ENCODE peak calls at places on chromosomes 12 and 14, in eight cellular contexts. N is lung, W is sigmoid colon, G is hepatocyte, X is stomach, J is IMR-90, Z is fibroblast of lung, S is endothelial cell of umbilical vein. Y is an unnamed sample.

GRCh38 chr12:109182041-109182839 is 65.9 kb downstream of the ACACB start:
- DNase-seq in N (no peak), W (peak; percentile 11), G (no peak), X (no peak), J (no peak), Z (no peak), S (no peak), Y (no peak)

GRCh38 chr14:69987416-69988144 is 108.4 kb downstream of the SMOC1 start:
- DNase-seq in N (no peak), W (no peak), G (no peak), X (no peak), J (no peak), Z (no peak), S (no peak), Y (no peak)

GRCh38 chr14:103361868-103362267 is 23.3 kb upstream of the MARK3 start:
- DNase-seq in N (no peak), W (peak; percentile 66), G (no peak), X (no peak), J (peak; percentile 99), Z (peak; percentile 98), S (peak; percentile 90), Y (peak; percentile 89)

GRCh38 chr14:24307575-24308341 is at the start of gene CIDEB:
- DNase-seq in N (peak; percentile 76), W (peak; percentile 77), G (peak; percentile 89), X (peak; percentile 74), J (peak; percentile 43), Z (peak; percentile 53), S (peak; percentile 52), Y (peak; percentile 63)

GRCh38 chr14:103108749-103109207 is 14.3 kb downstream of the EXOC3L4 start:
- DNase-seq in N (no peak), W (no peak), G (no peak), X (no peak), J (peak; percentile 73), Z (peak; percentile 52), S (no peak), Y (no peak)

GRCh38 chr12:6267007-6267721 is 43.3 kb upstream of the PLEKHG6 start:
- DNase-seq in N (peak; percentile 64), W (peak; percentile 45), G (no peak), X (no peak), J (peak; percentile 75), Z (peak; percentile 45), S (no peak), Y (no peak)

GRCh38 chr12:7512528-7512927 is 9.0 kb upstream of the CD163 start:
- DNase-seq in N (peak; percentile 29), W (peak; percentile 62), G (peak; percentile 77), X (no peak), J (peak; percentile 69), Z (peak; percentile 81), S (no peak), Y (no peak)

GRCh38 chr12:127245009-127245408 is 1022.0 kb upstream of the TMEM132C start:
- DNase-seq in N (no peak), W (no peak), G (no peak), X (peak; percentile 28), J (peak; percentile 17), Z (no peak), S (no peak), Y (no peak)

GRCh38 chr14:22339277-22339676 is 249.7 kb downstream of the DAD1 start:
- DNase-seq in N (peak; percentile 30), W (peak; percentile 94), G (no peak), X (peak; percentile 46), J (peak; percentile 83), Z (peak; percentile 86), S (no peak), Y (no peak)

GRCh38 chr14:24270537-24271133 is 762 bp downstream of the RABGGTA start:
- DNase-seq in N (no peak), W (no peak), G (no peak), X (peak; percentile 25), J (no peak), Z (no peak), S (no peak), Y (no peak)

GRCh38 chr12:42298887-42299286 is 27.0 kb downstream of the ZCRB1 start:
- DNase-seq in N (no peak), W (no peak), G (no peak), X (no peak), J (no peak), Z (no peak), S (no peak), Y (no peak)

GRCh38 chr12:69483700-69484099 is 13.5 kb downstream of the FRS2 start:
- DNase-seq in N (no peak), W (no peak), G (no peak), X (no peak), J (no peak), Z (no peak), S (no peak), Y (no peak)

GRCh38 chr14:52265248-52265647 is 2.2 kb upstream of the PTGDR start:
- DNase-seq in N (no peak), W (no peak), G (no peak), X (no peak), J (no peak), Z (no peak), S (peak; percentile 61), Y (no peak)

GRCh38 chr12:27821259-27821973 is 41.4 kb upstream of the MANSC4 start:
- DNase-seq in N (no peak), W (no peak), G (peak; percentile 82), X (peak; percentile 29), J (peak; percentile 85), Z (peak; percentile 86), S (peak; percentile 89), Y (peak; percentile 61)

GRCh38 chr12:104458645-104459555 is 2.2 kb downstream of the CHST11 start:
- DNase-seq in N (no peak), W (no peak), G (peak; percentile 14), X (no peak), J (no peak), Z (no peak), S (peak; percentile 50), Y (peak; percentile 22)

GRCh38 chr12:6821271-6821673 is 349 bp upstream of the GPR162 start:
- DNase-seq in N (peak; percentile 51), W (peak; percentile 93), G (peak; percentile 73), X (peak; percentile 43), J (peak; percentile 80), Z (peak; percentile 81), S (peak; percentile 83), Y (no peak)

GRCh38 chr12:131229426-131230339 is 276.0 kb downstream of the ADGRD1 start:
- DNase-seq in N (no peak), W (no peak), G (peak; percentile 44), X (no peak), J (no peak), Z (no peak), S (no peak), Y (no peak)

GRCh38 chr12:48923117-48923516 is 2.2 kb downstream of the FKBP11 start:
- DNase-seq in N (no peak), W (no peak), G (no peak), X (no peak), J (no peak), Z (no peak), S (no peak), Y (no peak)

GRCh38 chr12:48929551-48929950 is 4.3 kb upstream of the FKBP11 start:
- DNase-seq in N (no peak), W (no peak), G (no peak), X (no peak), J (peak; percentile 59), Z (no peak), S (no peak), Y (no peak)

GRCh38 chr12:48925218-48925871 is at the start of gene FKBP11:
- DNase-seq in N (peak; percentile 56), W (peak; percentile 81), G (peak; percentile 80), X (peak; percentile 71), J (peak; percentile 26), Z (peak; percentile 45), S (peak; percentile 62), Y (peak; percentile 41)

GRCh38 chr12:48927261-48927660 is 2.0 kb upstream of the FKBP11 start:
- DNase-seq in N (no peak), W (no peak), G (no peak), X (no peak), J (peak; percentile 96), Z (peak; percentile 93), S (no peak), Y (no peak)

GRCh38 chr12:48924617-48925217 is 575 bp downstream of the FKBP11 start:
- DNase-seq in N (peak; percentile 44), W (peak; percentile 77), G (peak; percentile 81), X (peak; percentile 66), J (peak; percentile 46), Z (peak; percentile 48), S (peak; percentile 78), Y (peak; percentile 49)
- TF ChIP-seq CTCF in N (peak; percentile 42), W (peak; percentile 38), G (peak; percentile 58), X (peak; percentile 60), J (peak; percentile 53), Z (peak; percentile 63), S (peak; percentile 72), Y (peak; percentile 71)

GRCh38 chr14:63452796-63453195 is 90.4 kb downstream of the PPP2R5E start:
- DNase-seq in N (no peak), W (no peak), G (no peak), X (no peak), J (no peak), Z (no peak), S (no peak), Y (no peak)
- H3K27ac ChIP-seq in N (peak overlapping the region; percentile 33), W (peak overlapping the region; percentile 63), G (no peak overlapping the region), X (no peak overlapping the region), J (no peak overlapping the region), Z (no peak overlapping the region), S (no peak overlapping the region), Y (no peak overlapping the region)

DNA sequence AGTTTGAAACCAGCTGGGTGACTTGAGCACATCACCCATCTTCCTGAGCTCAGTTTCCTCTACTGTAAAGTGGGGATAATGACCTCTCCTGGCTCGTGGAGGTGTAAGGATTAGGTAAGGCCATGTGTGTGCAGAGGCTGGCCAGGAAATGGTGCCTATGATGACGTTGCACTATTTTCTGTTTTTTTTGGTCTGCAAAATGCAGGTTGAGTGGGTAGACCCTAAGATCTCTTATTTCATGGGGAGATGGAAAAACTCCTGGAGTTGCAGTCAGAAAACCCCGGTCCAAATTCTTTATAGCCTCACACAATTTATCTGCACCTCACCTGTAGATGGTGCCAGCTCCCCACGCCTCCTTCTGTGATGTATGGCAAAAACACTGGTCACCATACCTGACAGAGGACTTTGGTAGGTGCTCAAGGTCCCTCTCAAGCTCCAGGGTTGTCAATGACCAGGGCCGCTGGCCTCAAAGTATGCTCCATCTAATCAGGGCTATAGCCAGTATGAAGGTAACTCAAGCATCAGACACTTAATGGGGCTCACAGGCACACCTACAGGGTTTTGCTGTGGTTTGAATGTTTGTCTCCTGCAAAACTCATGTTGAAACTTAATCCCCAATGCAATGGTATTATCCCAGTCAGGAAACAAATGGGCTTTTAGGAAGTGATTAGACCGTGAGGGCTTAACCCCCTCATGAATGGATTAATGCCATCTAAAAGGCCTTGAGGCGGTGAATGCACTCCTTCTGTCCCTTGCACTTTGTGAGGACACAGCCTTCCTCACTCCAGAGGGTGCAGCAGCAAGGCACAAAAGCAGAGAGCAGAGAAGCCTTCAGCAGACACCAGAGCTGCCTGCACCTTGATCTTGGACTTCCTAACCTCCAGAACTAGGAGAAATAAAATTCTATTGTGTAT is 17.6 kb downstream of the C14orf132 start:
- DNase-seq in N (no peak), W (no peak), G (no peak), X (peak; percentile 36), J (no peak), Z (no peak), S (no peak), Y (peak; percentile 46)
- TF ChIP-seq CTCF in N (no peak), W (no peak), G (peak; percentile 32), X (no peak), J (no peak), Z (no peak), S (no peak), Y (peak; percentile 9)

DNA sequence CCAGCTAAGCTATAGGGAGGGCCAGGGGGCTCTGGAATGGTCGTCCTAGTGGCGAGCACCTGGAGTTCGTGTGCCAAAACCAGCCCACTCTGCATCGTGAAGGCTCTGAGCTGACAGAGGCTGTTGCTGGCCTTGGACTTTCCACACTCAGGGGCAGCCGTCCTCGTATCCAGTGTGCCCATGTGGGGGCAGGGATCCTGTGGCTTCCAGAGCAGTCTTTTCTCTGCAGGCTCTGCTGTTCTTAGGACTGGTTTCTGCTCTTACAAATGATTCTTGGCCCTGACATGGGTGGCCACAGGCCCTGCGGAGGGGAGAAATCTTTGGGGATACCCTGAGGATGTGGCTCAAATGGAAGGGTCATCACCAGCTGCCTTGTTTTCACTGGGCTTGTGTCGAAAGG is 177.4 kb upstream of the FKBP4 start:
- DNase-seq in N (no peak), W (no peak), G (no peak), X (no peak), J (no peak), Z (no peak), S (no peak), Y (no peak)
- H3K27ac ChIP-seq in N (no peak overlapping the region), W (no peak overlapping the region), G (no peak overlapping the region), X (no peak overlapping the region), J (no peak overlapping the region), Z (no peak overlapping the region), S (no peak overlapping the region), Y (no peak overlapping the region)